ENCODE peak calls at places on chromosomes 4 and X, in four cellular contexts. R, P, D and I are unnamed samples.

GRCh38 chrX:102784550-102784949 is 64.0 kb downstream of the GPRASP3 start:
- DNase-seq in R (no peak), P (no peak), D (no peak), I (no peak)

GRCh38 chr4:94454405-94454804 is 2.7 kb downstream of the PDLIM5 start:
- DNase-seq in R (no peak), P (no peak), D (no peak), I (no peak)

GRCh38 chrX:37879692-37880091 is 32.3 kb upstream of the DYNLT3 start:
- DNase-seq in R (no peak), P (no peak), D (no peak), I (no peak)

GRCh38 chr4:75831856-75832405 is 70.3 kb downstream of the PPEF2 start:
- DNase-seq in R (no peak), P (no peak), D (no peak), I (no peak)

GRCh38 chrX:135625995-135626394 is 87.4 kb upstream of the CT45A1 start:
- DNase-seq in R (no peak), P (peak; percentile 19), D (no peak), I (no peak)

GRCh38 chr4:116143221-116143620 is 942.2 kb downstream of the TRAM1L1 start:
- DNase-seq in R (no peak), P (no peak), D (no peak), I (no peak)

GRCh38 chr4:20313237-20314030 is 61.7 kb downstream of the SLIT2 start:
- DNase-seq in R (no peak), P (peak; percentile 67), D (no peak), I (no peak)

GRCh38 chr4:39606747-39607146 is 31.9 kb downstream of the SMIM14 start:
- DNase-seq in R (no peak), P (no peak), D (no peak), I (no peak)

GRCh38 chr4:163988921-163989320 is 494.4 kb downstream of the TMA16 start:
- DNase-seq in R (no peak), P (no peak), D (no peak), I (no peak)

DNA sequence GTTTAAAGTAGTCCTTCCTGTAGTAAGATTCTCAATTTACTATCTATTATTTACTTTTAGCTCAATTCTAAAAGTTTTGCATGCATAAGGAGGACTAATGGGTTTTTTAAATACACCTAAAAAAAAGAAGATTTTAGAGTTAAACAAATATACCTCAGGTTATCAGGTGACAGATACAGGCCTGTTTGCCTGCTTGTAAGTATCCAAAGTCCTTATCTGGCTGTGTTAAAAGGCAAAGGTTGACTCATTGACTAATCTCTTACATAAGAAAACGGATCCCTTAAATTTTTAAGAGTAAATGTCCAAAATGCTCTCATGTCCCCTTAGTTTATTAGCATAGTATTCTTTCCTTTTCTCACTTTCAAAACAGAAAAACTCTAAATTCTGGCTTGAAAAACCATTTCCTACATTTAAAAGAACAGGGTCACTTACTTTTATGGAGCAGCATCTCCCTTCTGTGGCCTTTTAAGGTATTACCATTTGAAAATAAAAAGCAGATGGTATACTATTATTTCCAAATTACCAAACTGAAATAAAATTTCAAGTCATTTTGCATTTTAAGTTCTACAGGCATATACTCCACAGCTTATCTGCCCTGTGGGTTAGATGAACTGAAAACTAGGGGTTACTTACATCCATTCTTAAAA is 4.5 kb downstream of the CBR4 start:
- DNase-seq in R (no peak), P (no peak), D (no peak), I (no peak)
- TF ChIP-seq CTCF in R (peak; percentile 30), P (peak; percentile 39), D (peak; percentile 19), I (peak; percentile 51)

DNA sequence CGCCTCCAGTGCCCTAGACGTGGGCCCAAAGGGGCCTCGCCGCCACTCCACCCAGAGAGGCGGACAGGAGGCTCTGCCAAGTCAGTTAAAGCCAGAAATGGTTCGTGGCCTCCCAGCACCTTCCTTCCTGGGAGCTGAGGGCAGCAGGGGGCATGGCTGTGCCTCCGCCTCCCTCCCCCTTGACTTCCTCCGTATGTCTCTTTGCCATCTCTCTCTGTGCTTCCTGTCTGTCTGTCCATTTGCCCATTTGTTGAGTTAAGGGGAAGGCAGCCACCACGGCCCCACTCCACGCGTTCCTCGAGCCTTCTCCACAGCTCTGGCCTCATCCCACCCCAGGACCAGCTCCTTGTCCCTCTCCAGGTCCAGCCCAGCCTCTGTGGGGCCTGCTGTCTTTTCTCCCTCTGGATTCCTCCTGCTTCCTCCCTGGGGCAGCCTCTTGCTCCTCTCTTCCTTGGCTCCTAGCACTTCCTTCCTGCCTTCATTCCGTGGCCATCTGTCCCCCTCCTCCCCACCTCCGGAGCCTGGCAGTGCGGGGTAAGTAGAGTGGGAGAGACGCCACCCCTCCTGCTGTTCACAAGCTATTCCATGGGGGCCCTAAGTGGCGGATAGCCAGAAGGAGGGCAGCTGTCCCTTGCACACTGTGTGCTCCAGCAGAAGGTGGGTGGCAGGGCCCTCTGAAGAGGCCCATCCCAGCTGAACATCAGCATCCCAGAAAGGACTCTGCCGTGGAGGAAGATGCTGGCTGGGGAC is 27.6 kb downstream of the CCNQ start:
- DNase-seq in R (no peak), P (no peak), D (no peak), I (no peak)
- H3K4me3 ChIP-seq in R (no peak overlapping the region), P (no peak overlapping the region), D (no peak overlapping the region), I (no peak overlapping the region)

GRCh38 chr4:64001229-64001898 is 407.9 kb downstream of the TECRL start:
- DNase-seq in R (no peak), P (no peak), D (no peak), I (no peak)
- H3K27ac ChIP-seq in R (no peak overlapping the region), P (no peak overlapping the region), D (no peak overlapping the region), I (no peak overlapping the region)

GRCh38 chrX:49177338-49177833 is 5.7 kb downstream of the PLP2 start:
- DNase-seq in R (no peak), P (no peak), D (no peak), I (no peak)
- TF ChIP-seq CTCF in R (no peak), P (no peak), D (no peak), I (no peak)

GRCh38 chrX:30576881-30577280 is 685 bp downstream of the TASL start:
- DNase-seq in R (no peak), P (no peak), D (no peak), I (no peak)
- H3K4me3 ChIP-seq in R (no peak overlapping the region), P (no peak overlapping the region), D (peak overlapping the region; percentile 28), I (no peak overlapping the region)